ENCODE peak calls at places on chromosomes 1 and 21, in eight cellular contexts. U, Y, Z, Q, M, P, S and A are unnamed samples.

GRCh38 chr1:198775606-198776005 is 136.8 kb downstream of the PTPRC start:
- DNase-seq in U (no peak), Y (no peak), Z (peak), Q (no peak), M (peak), P (no peak), S (peak), A (no peak)

GRCh38 chr1:240104662-240105061 is 13.0 kb downstream of the FMN2 start:
- DNase-seq in U (no peak), Y (no peak), Z (no peak), Q (no peak), M (no peak), P (no peak), S (no peak), A (no peak)

GRCh38 chr1:45116340-45116739 is 90.1 kb downstream of the ZSWIM5 start:
- DNase-seq in U (no peak), Y (no peak), Z (no peak), Q (no peak), M (no peak), P (no peak), S (no peak), A (no peak)

GRCh38 chr1:64265141-64265540 is 61.7 kb downstream of the UBE2U start:
- DNase-seq in U (no peak), Y (no peak), Z (no peak), Q (no peak), M (no peak), P (no peak), S (no peak), A (no peak)

GRCh38 chr1:1629430-1630190 is 2.4 kb upstream of the MMP23B start:
- DNase-seq in U (peak), Y (peak), Z (no peak), Q (no peak), M (peak), P (peak), S (no peak), A (no peak)

GRCh38 chr1:172417552-172417951 is 2.9 kb upstream of the C1orf105 start:
- DNase-seq in U (no peak), Y (no peak), Z (no peak), Q (no peak), M (no peak), P (no peak), S (no peak), A (no peak)

GRCh38 chr1:1115136-1115829 is 606 bp downstream of the C1orf159 start:
- DNase-seq in U (no peak), Y (no peak), Z (no peak), Q (no peak), M (peak), P (no peak), S (no peak), A (peak)

GRCh38 chr1:23581219-23581618 is 21.9 kb upstream of the ID3 start:
- DNase-seq in U (no peak), Y (no peak), Z (peak), Q (peak), M (no peak), P (no peak), S (peak), A (no peak)

GRCh38 chr1:38760562-38760961 is 99.0 kb downstream of the RRAGC start:
- DNase-seq in U (no peak), Y (no peak), Z (no peak), Q (no peak), M (no peak), P (no peak), S (no peak), A (no peak)

GRCh38 chr1:198416276-198416675 is 124.2 kb downstream of the ATP6V1G3 start:
- DNase-seq in U (no peak), Y (no peak), Z (peak), Q (no peak), M (no peak), P (no peak), S (peak), A (peak)

GRCh38 chr1:31605908-31606427 is 11.5 kb upstream of the HCRTR1 start:
- DNase-seq in U (peak), Y (no peak), Z (peak), Q (no peak), M (no peak), P (no peak), S (peak), A (no peak)

DNA sequence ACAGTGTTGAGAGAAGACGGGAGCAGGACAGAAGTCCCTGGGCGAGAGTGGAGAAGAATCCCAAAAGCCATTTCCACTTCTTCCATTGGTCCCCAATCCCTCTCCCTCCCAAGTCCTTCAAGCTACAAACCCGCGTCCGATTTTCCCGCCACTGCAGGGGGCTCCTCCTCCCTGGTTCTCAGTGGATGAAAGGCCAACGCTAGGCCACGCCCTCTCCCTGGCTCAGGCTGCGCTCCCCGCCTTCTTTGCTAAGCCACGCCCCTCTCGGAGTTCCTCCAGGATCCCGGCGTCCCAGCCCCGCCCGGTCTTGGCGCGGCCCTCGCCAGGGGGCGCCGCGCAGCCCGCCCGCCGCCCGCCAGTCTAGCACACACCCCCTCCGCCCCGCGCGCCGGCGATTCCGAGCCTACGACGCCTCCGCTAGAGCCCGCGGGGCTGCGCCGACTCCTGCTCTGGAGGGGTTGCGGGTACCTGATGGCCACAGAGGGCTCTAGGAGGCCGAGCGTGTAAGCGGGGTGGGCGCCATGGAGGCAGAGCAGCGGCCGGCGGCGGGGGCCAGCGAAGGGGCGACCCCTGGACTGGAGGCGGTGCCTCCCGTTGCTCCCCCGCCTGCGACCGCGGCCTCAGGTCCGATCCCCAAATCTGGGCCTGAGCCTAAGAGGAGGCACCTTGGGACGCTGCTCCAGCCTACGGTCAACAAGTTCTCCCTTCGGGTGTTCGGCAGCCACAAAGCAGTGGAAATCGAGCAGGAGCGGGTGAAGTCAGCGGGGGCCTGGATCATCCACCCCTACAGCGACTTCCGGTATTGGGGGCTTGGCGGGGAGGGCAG is at the start of gene HCN3:
- DNase-seq in U (peak), Y (peak), Z (peak), Q (peak), M (peak), P (peak), S (peak), A (peak)
- TF ChIP-seq CTCF in U (peak), Y (peak), Z (peak), Q (peak), M (peak), P (peak), S (peak), A (peak)

GRCh38 chr1:28540651-28541050 is 12.2 kb upstream of the TRNAU1AP start:
- DNase-seq in U (no peak), Y (no peak), Z (no peak), Q (no peak), M (no peak), P (no peak), S (no peak), A (no peak)
- TF ChIP-seq CTCF in U (no peak), Y (no peak), Z (peak), Q (no peak), M (no peak), P (no peak), S (peak), A (peak)

GRCh38 chr1:207670997-207671396 is 26.1 kb downstream of the CR1L start:
- DNase-seq in U (no peak), Y (no peak), Z (no peak), Q (no peak), M (no peak), P (no peak), S (no peak), A (no peak)

GRCh38 chr1:207673399-207673798 is 28.5 kb downstream of the CR1L start:
- DNase-seq in U (no peak), Y (no peak), Z (no peak), Q (no peak), M (no peak), P (no peak), S (no peak), A (no peak)

GRCh38 chr1:207672525-207673130 is 27.7 kb downstream of the CR1L start:
- DNase-seq in U (peak), Y (no peak), Z (peak), Q (no peak), M (no peak), P (no peak), S (peak), A (peak)

GRCh38 chr1:207669469-207670111 is 24.7 kb downstream of the CR1L start:
- DNase-seq in U (no peak), Y (no peak), Z (no peak), Q (no peak), M (no peak), P (no peak), S (no peak), A (no peak)

GRCh38 chr1:207670192-207670591 is 25.3 kb downstream of the CR1L start:
- DNase-seq in U (peak), Y (no peak), Z (no peak), Q (no peak), M (no peak), P (no peak), S (no peak), A (no peak)
- TF ChIP-seq CTCF in U (no peak), Y (no peak), Z (no peak), Q (no peak), M (no peak), P (no peak), S (no peak), A (no peak)

DNA sequence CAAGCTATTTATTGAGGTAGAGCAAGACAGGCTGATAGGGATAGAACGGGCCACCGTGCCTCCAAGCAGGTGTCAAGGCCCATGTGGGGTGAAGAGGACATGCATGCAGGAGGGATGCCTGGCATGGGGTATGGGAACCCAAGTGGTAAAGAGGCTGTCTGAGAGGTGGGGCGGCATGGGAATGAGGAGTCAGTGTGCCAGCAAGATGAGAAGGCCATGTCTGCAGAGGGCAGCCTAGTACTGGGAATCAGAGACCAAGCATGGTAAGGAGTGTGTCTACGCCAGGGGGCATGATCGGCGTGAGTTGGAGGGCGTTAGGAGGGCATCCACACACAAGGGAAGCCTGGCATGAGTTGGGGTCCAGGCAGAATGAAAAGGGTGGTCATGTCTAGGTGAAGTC is 303.7 kb upstream of the PLD5 start:
- DNase-seq in U (no peak), Y (no peak), Z (no peak), Q (no peak), M (no peak), P (no peak), S (no peak), A (peak)
- TF ChIP-seq CTCF in U (no peak), Y (no peak), Z (no peak), Q (no peak), M (no peak), P (no peak), S (no peak), A (peak)

GRCh38 chr1:9008236-9008635 is 18.0 kb downstream of the SLC2A7 start:
- DNase-seq in U (peak), Y (no peak), Z (no peak), Q (no peak), M (no peak), P (no peak), S (no peak), A (no peak)
- TF ChIP-seq CTCF in U (no peak), Y (no peak), Z (no peak), Q (no peak), M (no peak), P (no peak), S (no peak), A (no peak)

GRCh38 chr21:39388038-39388810 is 39.3 kb upstream of the HMGN1 start:
- DNase-seq in U (peak), Y (peak), Z (peak), Q (peak), M (peak), P (peak), S (peak), A (peak)

GRCh38 chr21:39387461-39388037 is 38.7 kb upstream of the HMGN1 start:
- DNase-seq in U (peak), Y (peak), Z (peak), Q (peak), M (peak), P (peak), S (peak), A (peak)

GRCh38 chr21:39386899-39387298 is 38.0 kb upstream of the HMGN1 start:
- DNase-seq in U (no peak), Y (no peak), Z (no peak), Q (no peak), M (no peak), P (no peak), S (no peak), A (no peak)

GRCh38 chr21:39390212-39390765 is 41.4 kb upstream of the HMGN1 start:
- DNase-seq in U (no peak), Y (no peak), Z (no peak), Q (no peak), M (no peak), P (no peak), S (no peak), A (no peak)

GRCh38 chr21:39388811-39389155 is 39.9 kb upstream of the HMGN1 start:
- DNase-seq in U (no peak), Y (no peak), Z (no peak), Q (no peak), M (no peak), P (no peak), S (no peak), A (no peak)
- TF ChIP-seq CTCF in U (no peak), Y (no peak), Z (no peak), Q (peak), M (no peak), P (no peak), S (no peak), A (no peak)

DNA sequence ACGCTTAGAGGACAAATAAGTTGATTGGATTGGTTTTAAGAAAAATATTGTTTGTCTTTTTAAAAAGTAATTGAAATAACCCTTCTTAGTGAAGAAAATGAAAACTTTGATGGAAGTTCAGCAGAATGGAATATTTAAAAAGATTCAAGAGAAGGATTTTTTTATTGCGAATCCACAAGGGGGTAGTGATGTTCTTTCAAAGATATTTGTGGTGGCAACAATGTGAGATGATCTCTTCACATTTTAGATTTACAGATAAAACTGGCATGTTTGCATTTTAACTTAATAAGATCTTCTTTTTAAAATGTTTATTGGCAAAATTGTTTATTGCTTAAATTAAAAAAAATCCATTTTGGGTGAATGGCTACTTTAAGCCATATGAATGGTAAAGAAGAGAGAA is 8.9 kb downstream of the CAMTA1 start:
- DNase-seq in U (peak), Y (no peak), Z (peak), Q (no peak), M (no peak), P (no peak), S (peak), A (peak)
- TF ChIP-seq CTCF in U (no peak), Y (peak), Z (peak), Q (peak), M (no peak), P (no peak), S (peak), A (peak)

GRCh38 chr1:183739082-183739481 is 65.8 kb upstream of the RGL1 start:
- DNase-seq in U (no peak), Y (no peak), Z (no peak), Q (no peak), M (no peak), P (no peak), S (no peak), A (no peak)
- TF ChIP-seq CTCF in U (no peak), Y (no peak), Z (no peak), Q (no peak), M (no peak), P (no peak), S (no peak), A (no peak)

DNA sequence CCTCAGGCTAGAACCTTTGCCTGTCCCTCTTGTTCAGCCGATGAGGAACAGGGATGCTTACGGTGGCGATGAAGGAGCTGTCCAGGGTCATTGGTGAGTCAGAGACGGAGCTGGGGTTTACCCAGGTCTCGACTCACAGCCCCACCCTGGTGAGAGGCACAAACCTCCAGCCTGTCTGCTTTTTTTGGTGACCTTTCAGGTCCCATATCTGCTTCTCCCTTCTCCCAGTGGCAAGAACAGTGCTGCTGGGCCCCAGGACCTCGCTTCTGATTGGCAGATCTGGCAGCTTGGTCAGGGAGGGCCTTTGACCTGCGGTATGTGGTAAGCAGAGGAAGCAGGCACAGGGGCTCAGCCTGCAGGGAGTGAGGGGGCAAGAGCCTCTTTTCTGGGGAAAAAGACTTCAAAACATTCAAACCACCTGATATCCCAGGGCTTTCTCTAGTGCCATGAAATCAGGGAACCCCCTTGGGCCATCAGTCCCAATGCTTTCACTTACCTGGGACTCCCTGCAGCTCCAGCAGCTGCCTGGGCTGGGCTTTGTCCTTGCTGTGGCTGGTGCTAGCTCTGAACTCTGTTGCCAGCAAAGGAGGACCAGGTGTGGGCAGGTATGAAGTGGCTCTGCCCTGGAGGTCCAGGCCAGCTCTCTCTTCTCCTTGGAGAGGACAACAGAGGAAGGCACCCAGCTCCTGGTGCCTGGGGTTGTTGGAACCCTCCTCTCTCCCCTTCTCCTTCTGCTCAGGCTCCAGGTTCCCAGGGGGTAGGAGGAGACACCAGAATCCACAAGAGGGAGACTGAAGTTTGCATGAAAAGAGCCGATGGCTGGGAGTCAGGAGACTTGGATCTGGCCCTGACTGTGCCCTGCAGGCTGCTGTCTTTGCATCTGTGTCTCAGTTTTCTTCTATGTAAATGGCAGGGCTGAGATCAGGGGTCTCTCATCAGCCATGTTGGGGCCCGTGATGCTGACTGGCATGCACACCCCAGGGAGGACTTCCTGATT is 41.4 kb downstream of the TRIM62 start:
- DNase-seq in U (no peak), Y (no peak), Z (no peak), Q (no peak), M (no peak), P (no peak), S (peak), A (peak)
- TF ChIP-seq CTCF in U (no peak), Y (no peak), Z (peak), Q (no peak), M (no peak), P (no peak), S (peak), A (no peak)

GRCh38 chr1:154330669-154331068 is 5.3 kb downstream of the ATP8B2 start:
- DNase-seq in U (no peak), Y (no peak), Z (no peak), Q (no peak), M (no peak), P (no peak), S (no peak), A (no peak)
- TF ChIP-seq CTCF in U (no peak), Y (no peak), Z (no peak), Q (no peak), M (no peak), P (no peak), S (no peak), A (no peak)